ENCODE peak calls at places on chromosome 6, in six cellular contexts. U is cardiac muscle cell, B is fibroblast of mammary gland, F is OCI-LY7, P is kidney epithelial cell, M is HepG2. Z is an unnamed sample.

GRCh38 chr6:153129873-153130514 is 1.1 kb downstream of the RGS17 start:
- DNase-seq in F (no peak), B (no peak), P (no peak), U (peak; percentile 33), M (no peak), Z (no peak)

GRCh38 chr6:99609839-99610489 is 3.3 kb downstream of the PRDM13 start:
- DNase-seq in F (no peak), B (no peak), U (no peak), P (no peak), M (no peak), Z (no peak)

GRCh38 chr6:134787261-134787871 is 162.5 kb downstream of the ALDH8A1 start:
- DNase-seq in U (peak; percentile 36), M (no peak), F (no peak), P (no peak), B (peak; percentile 75), Z (no peak)

GRCh38 chr6:134002821-134003220 is 49.6 kb downstream of the SLC2A12 start:
- DNase-seq in P (peak; percentile 66), F (no peak), B (no peak), U (no peak), M (no peak), Z (no peak)

GRCh38 chr6:5499644-5500306 is 238.5 kb downstream of the FARS2 start:
- DNase-seq in M (no peak), F (no peak), P (no peak), B (peak; percentile 87), U (no peak), Z (no peak)

GRCh38 chr6:148415511-148416286 is 73.1 kb downstream of the SASH1 start:
- DNase-seq in F (no peak), M (no peak), U (no peak), P (no peak), B (no peak), Z (no peak)

GRCh38 chr6:11711644-11711993 is 67.0 kb downstream of the ADTRP start:
- DNase-seq in B (peak; percentile 12), M (no peak), P (no peak), F (no peak), U (no peak), Z (no peak)

GRCh38 chr6:137880633-137881521 is 13.8 kb downstream of the TNFAIP3 start:
- DNase-seq in P (no peak), F (no peak), B (no peak), M (no peak), U (no peak), Z (no peak)

GRCh38 chr6:85460951-85461805 is 11.3 kb downstream of the NT5E start:
- DNase-seq in P (no peak), F (peak; percentile 68), B (peak; percentile 70), U (peak; percentile 89), M (peak; percentile 45), Z (no peak)

GRCh38 chr6:137237413-137238170 is 18.4 kb upstream of the IFNGR1 start:
- DNase-seq in U (peak; percentile 71), M (peak; percentile 39), P (peak; percentile 92), B (peak; percentile 81), F (no peak), Z (no peak)

GRCh38 chr6:25404693-25405169 is 125.6 kb downstream of the CARMIL1 start:
- DNase-seq in B (no peak), M (no peak), P (no peak), F (peak; percentile 89), U (no peak), Z (no peak)

GRCh38 chr6:36839819-36840379 is 655 bp upstream of the CPNE5 start:
- DNase-seq in B (no peak), U (peak; percentile 54), P (no peak), F (peak; percentile 11), M (no peak), Z (peak; percentile 70)

GRCh38 chr6:78942451-78942850 is 75.1 kb downstream of the IRAK1BP1 start:
- DNase-seq in U (peak; percentile 29), B (peak; percentile 4), P (no peak), F (no peak), M (no peak), Z (no peak)

GRCh38 chr6:159043236-159043635 is 1.6 kb downstream of the TAGAP start:
- DNase-seq in F (peak; percentile 39), M (no peak), U (no peak), P (no peak), B (no peak), Z (no peak)

GRCh38 chr6:159047896-159048685 is 3.3 kb upstream of the TAGAP start:
- DNase-seq in F (no peak), P (no peak), M (no peak), U (no peak), B (no peak), Z (no peak)

GRCh38 chr6:159043986-159044385 is 805 bp downstream of the TAGAP start:
- DNase-seq in B (no peak), U (no peak), M (no peak), F (peak; percentile 43), P (no peak), Z (no peak)

GRCh38 chr6:159044899-159045727 is at the start of gene TAGAP:
- DNase-seq in M (no peak), P (no peak), U (no peak), F (peak; percentile 96), B (no peak), Z (no peak)

GRCh38 chr6:159045826-159046225 is 1.0 kb upstream of the TAGAP start:
- DNase-seq in P (no peak), F (peak; percentile 48), M (no peak), B (no peak), U (no peak), Z (no peak)
- TF ChIP-seq CTCF in P (no peak), F (peak; percentile 58), M (no peak), B (no peak), U (no peak), Z (no peak)

GRCh38 chr6:15642276-15642675 is 20.6 kb downstream of the DTNBP1 start:
- DNase-seq in B (no peak), M (peak; percentile 21), U (peak; percentile 9), F (peak; percentile 39), P (no peak), Z (no peak)
- TF ChIP-seq CTCF in B (peak; percentile 41), M (peak; percentile 43), U (peak; percentile 39), F (peak; percentile 73), P (peak; percentile 20), Z (no peak)

GRCh38 chr6:56770011-56770520 is 127.4 kb upstream of the DST start:
- DNase-seq in B (no peak), F (no peak), P (no peak), U (peak; percentile 40), M (no peak), Z (no peak)

GRCh38 chr6:56771929-56772607 is 129.4 kb upstream of the DST start:
- DNase-seq in U (no peak), P (no peak), B (no peak), M (no peak), F (no peak), Z (no peak)

GRCh38 chr6:56775498-56776166 is 132.9 kb upstream of the DST start:
- DNase-seq in U (no peak), F (no peak), B (no peak), P (no peak), M (no peak), Z (no peak)

GRCh38 chr6:56771189-56771588 is 128.5 kb upstream of the DST start:
- DNase-seq in M (no peak), U (no peak), P (no peak), B (no peak), F (no peak), Z (no peak)

DNA sequence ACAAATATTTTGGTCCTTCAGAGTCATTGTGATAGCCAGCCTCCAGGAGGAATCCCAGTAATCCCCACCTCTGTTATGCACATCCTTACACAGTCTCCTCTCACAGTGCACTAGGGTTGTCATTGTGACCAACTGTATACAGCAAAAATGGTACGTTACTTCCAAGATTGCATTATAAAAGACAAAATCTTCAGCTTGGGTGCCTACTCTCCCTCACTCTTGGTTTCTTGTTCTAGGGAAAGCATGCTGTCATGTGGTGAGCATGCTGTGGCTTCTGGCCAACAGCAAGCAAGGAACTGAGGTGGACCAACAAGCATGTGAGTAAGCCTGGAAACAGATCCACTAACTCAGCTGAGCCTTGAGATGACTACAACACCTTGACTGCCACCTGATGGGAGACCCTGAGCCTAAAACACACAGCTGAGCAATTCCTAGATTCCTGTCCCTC is 130.1 kb upstream of the DST start:
- DNase-seq in P (peak; percentile 82), M (no peak), U (peak; percentile 81), F (no peak), B (peak; percentile 88), Z (no peak)
- TF ChIP-seq CTCF in P (peak; percentile 32), M (no peak), U (no peak), F (no peak), B (no peak), Z (no peak)

GRCh38 chr6:89281779-89282246 is 33.3 kb downstream of the GABRR2 start:
- DNase-seq in B (peak; percentile 45), P (no peak), U (peak; percentile 47), M (peak; percentile 44), F (peak; percentile 58), Z (no peak)
- TF ChIP-seq CTCF in B (peak; percentile 53), P (peak; percentile 45), U (peak; percentile 57), M (peak; percentile 62), F (peak; percentile 77), Z (no peak)

DNA sequence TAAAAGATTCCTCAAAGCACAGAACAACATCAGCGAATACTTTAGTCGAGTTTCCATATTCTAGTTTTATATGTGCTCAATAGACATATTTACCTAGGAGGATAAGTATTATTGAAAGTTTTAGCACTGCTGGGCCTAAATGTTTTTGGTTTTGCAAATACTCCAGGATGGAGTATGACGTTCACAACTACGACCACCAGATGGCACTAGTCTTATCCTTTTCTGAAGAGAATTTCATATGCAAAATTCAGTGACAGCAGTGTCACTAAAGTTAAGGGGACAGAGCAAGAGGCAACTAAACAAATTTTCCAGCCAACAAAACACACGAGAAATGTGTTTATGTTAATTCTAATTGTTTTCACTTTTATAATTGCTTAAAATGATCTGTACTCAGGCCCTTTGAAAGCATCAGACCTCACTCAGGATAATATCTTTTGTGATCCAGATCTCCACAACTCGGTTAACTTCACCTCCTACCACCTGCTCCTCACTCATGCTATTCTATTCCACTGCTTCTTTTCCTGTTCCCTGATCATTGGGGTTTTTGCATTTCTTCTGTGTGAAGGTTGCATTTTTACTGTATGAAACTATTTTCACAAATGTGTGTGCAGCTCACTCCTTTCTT is 220.8 kb downstream of the TRDN start:
- DNase-seq in F (peak; percentile 65), P (peak; percentile 7), B (peak; percentile 65), M (peak; percentile 56), U (peak; percentile 63), Z (peak; percentile 46)
- TF ChIP-seq CTCF in F (peak; percentile 88), P (peak; percentile 66), B (peak; percentile 69), M (peak; percentile 73), U (peak; percentile 70), Z (peak; percentile 90)

DNA sequence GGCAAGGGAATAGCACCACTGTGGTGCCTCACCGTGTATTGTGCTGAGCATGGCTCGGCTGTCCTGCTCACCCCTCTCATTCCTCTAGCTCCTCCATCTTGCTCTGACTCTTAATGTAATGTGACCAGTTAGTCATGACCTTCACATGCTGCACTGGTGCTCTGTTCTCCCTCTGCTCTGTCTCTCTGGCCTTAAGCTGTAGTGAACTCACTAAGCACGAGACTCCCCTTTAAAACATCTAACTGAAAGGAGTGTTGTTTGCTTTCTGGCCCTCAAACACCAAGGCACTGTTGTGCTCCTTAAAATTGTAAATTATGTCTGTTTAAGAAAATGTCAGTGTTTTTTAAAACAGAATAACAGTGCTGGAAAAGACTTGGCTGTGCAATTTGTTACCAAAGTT is 140.4 kb downstream of the HDGFL1 start:
- DNase-seq in B (peak; percentile 11), P (no peak), U (no peak), F (no peak), M (no peak), Z (no peak)
- TF ChIP-seq CTCF in B (no peak), P (no peak), U (no peak), F (no peak), M (no peak), Z (no peak)

Z was measured in mesothelial cell of epicardium.